ENCODE peak calls at places on chromosomes 11 and 22, in five cellular contexts. L is heart right ventricle, O is lower leg skin, Q is pancreas, D is suprapubic skin. A is an unnamed sample.
A peak's percentile ranks its signal among the peaks of the same experiment; 100 is the strongest.

GRCh38 chr11:70669871-70670683 is 271.7 kb downstream of the CTTN start:
- DNase-seq in L (no peak), O (no peak), Q (no peak), D (no peak), A (no peak)

GRCh38 chr11:47257518-47258316 is at the start of gene NR1H3:
- DNase-seq in L (peak; percentile 80), O (peak; percentile 62), Q (peak; percentile 81), D (peak; percentile 92), A (no peak)

GRCh38 chr11:75342966-75343870 is 8.2 kb downstream of the ARRB1 start:
- DNase-seq in L (no peak), O (no peak), Q (peak; percentile 83), D (no peak), A (no peak)

GRCh38 chr22:43013355-43014061 is 1.4 kb downstream of the PACSIN2 start:
- DNase-seq in L (no peak), O (no peak), Q (no peak), D (no peak), A (no peak)

GRCh38 chr22:26884921-26885320 is 227.5 kb downstream of the MIAT start:
- DNase-seq in L (no peak), O (no peak), Q (no peak), D (no peak), A (peak; percentile 38)

GRCh38 chr11:124670732-124671131 is 2.8 kb downstream of the SIAE start:
- DNase-seq in L (no peak), O (no peak), Q (no peak), D (no peak), A (no peak)

GRCh38 chr11:72812968-72813739 is 1.1 kb upstream of the ATG16L2 start:
- DNase-seq in L (no peak), O (no peak), Q (no peak), D (peak; percentile 81), A (no peak)

GRCh38 chr22:40443675-40444482 is 73.5 kb downstream of the SGSM3 start:
- DNase-seq in L (no peak), O (no peak), Q (no peak), D (no peak), A (no peak)

GRCh38 chr11:1460396-1460795 is 26.2 kb downstream of the MOB2 start:
- DNase-seq in L (no peak), O (no peak), Q (no peak), D (no peak), A (peak; percentile 31)

GRCh38 chr11:47241740-47242400 is 6.7 kb downstream of the ACP2 start:
- DNase-seq in L (no peak), O (no peak), Q (no peak), D (no peak), A (no peak)

GRCh38 chr11:61334434-61335354 is 1.7 kb downstream of the TKFC start:
- DNase-seq in L (no peak), O (no peak), Q (no peak), D (no peak), A (no peak)

GRCh38 chr11:10809373-10810199 is 860 bp upstream of the EIF4G2 start:
- DNase-seq in L (peak; percentile 34), O (peak; percentile 35), Q (peak; percentile 63), D (no peak), A (no peak)

GRCh38 chr11:34432822-34433221 is 5.9 kb upstream of the CAT start:
- DNase-seq in L (no peak), O (no peak), Q (no peak), D (no peak), A (no peak)

GRCh38 chr11:47243454-47243853 is 5.2 kb downstream of the ACP2 start:
- DNase-seq in L (no peak), O (no peak), Q (no peak), D (no peak), A (no peak)

GRCh38 chr22:49328630-49329405 is 498.9 kb downstream of the BRD1 start:
- DNase-seq in L (no peak), O (no peak), Q (no peak), D (no peak), A (no peak)

GRCh38 chr11:86592659-86593451 is 79.6 kb downstream of the ME3 start:
- DNase-seq in L (peak; percentile 58), O (peak; percentile 64), Q (peak; percentile 63), D (peak; percentile 83), A (peak; percentile 53)

GRCh38 chr11:9639099-9639498 is 24.8 kb upstream of the SWAP70 start:
- DNase-seq in L (peak; percentile 15), O (peak; percentile 48), Q (no peak), D (no peak), A (no peak)

GRCh38 chr22:45969414-45969799 is 7.6 kb downstream of the WNT7B start:
- DNase-seq in L (no peak), O (no peak), Q (no peak), D (no peak), A (no peak)

GRCh38 chr11:1348146-1348545 is 38.7 kb upstream of the TOLLIP start:
- DNase-seq in L (no peak), O (no peak), Q (no peak), D (no peak), A (no peak)

DNA sequence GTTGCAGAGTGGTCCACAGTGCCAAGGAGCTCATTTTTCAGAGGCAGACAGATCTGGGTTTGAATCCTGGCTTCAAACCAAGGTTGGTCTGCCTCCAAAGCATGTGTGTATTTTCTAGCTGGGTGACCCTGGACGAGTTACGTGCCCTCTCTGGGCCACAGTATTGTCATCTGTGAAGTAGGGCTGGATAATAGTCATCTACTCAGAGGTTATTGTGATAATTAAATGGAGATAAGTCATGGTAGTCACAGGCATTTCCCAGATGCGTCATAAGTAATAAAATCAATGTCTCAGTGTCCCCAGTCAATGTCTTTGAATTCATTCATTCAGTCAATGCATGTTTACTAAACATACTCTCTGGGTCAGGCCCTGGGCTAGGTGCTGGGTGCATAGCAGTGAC is 8.6 kb downstream of the OMP start:
- DNase-seq in L (no peak), O (no peak), Q (no peak), D (no peak), A (no peak)
- H3K4me3 ChIP-seq in L (no peak overlapping the region), O (no peak overlapping the region), Q (no peak overlapping the region), D (no peak overlapping the region), A (no peak overlapping the region)

DNA sequence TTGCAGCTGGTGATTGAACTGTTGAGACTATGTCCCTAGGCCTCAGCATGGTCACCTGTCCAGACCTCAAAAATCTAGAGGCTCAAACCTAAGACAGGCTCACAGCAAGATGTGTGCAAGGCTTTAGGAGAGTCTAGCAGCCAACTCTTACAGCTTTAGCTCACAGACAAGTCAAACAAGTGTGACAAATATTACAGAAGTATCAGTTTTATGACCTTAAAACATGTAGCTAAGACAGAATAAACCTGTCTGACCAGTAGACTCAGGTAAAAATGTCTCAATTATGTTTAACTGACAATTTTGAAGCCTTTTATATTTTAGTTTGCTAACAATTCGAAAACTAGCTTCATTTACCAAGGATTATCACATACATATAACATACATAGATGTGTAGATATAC is 80.0 kb upstream of the HTATIP2 start:
- DNase-seq in L (no peak), O (no peak), Q (no peak), D (no peak), A (no peak)
- TF ChIP-seq CTCF in L (no peak), O (no peak), Q (no peak), D (no peak), A (no peak)

GRCh38 chr22:31841029-31841827 is 87.4 kb downstream of the DEPDC5 start:
- DNase-seq in L (no peak), O (no peak), Q (no peak), D (no peak), A (no peak)
- H3K4me3 ChIP-seq in L (no peak overlapping the region), O (no peak overlapping the region), Q (no peak overlapping the region), D (no peak overlapping the region), A (peak overlapping the region; percentile 2)

DNA sequence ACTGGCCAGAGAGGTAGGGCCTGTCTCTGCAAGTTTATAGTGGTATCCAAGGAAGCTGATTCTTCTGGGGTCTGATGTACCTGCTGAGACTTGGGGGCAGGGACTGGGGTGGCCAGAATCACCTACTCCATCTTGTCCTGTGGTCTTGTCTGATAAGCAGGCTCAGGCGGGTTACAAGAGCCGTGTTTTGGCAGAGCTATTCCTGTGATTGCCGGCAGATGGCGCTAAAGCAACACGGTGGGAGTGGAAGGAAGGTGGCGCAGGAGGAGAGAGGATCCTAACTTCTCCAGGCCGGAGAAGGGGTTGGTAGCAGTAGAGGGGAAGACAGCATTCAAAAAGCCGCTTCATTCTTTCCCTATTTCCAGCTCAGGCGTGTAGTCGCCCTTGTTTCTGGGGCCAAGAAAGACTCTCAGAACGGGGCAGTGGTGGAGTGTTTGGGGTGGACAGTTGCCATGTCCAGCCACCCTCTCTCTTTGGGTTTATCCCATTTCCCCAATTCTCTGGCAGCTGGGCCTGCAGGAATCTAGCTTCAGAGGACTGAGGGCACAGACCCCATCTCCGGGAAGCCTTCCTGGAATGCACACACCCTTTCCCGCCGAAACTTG is 15.1 kb downstream of the CHRM1 start:
- DNase-seq in L (peak; percentile 81), O (peak; percentile 80), Q (peak; percentile 85), D (peak; percentile 85), A (peak; percentile 38)
- TF ChIP-seq CTCF in L (peak; percentile 99), O (no peak), Q (peak; percentile 95), D (peak; percentile 95), A (peak; percentile 99)

DNA sequence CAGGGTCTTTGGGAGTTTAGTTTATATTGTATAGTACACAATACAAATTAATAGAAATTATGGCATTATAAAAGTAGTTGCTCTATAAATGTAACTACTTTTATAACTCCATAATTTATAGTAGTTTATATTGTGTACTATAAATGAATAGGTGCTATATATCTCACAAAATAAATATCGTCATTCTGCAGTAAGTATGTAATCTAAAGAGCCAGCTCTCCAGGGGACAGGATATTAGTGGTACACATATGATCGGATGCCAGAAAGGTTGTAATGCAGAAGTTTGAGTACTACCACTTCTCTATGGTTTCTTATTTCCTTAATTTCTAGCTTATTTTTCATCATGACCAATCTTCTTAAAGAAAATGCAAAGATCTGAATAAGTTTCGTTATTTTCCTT is 20.2 kb upstream of the CWF19L2 start:
- DNase-seq in L (no peak), O (no peak), Q (no peak), D (no peak), A (no peak)
- H3K4me3 ChIP-seq in L (no peak overlapping the region), O (no peak overlapping the region), Q (no peak overlapping the region), D (no peak overlapping the region), A (no peak overlapping the region)

GRCh38 chr22:30649430-30650007 is 13.9 kb downstream of the SLC35E4 start:
- DNase-seq in L (no peak), O (peak; percentile 43), Q (peak; percentile 46), D (peak; percentile 71), A (no peak)
- TF ChIP-seq CTCF in L (no peak), O (no peak), Q (no peak), D (no peak), A (no peak)

GRCh38 chr11:115222863-115223530 is 281.2 kb downstream of the CADM1 start:
- DNase-seq in L (no peak), O (no peak), Q (no peak), D (no peak), A (no peak)
- H3K4me3 ChIP-seq in L (no peak overlapping the region), O (no peak overlapping the region), Q (no peak overlapping the region), D (no peak overlapping the region), A (no peak overlapping the region)

GRCh38 chr11:65314501-65315203 is at the start of gene CDC42EP2:
- DNase-seq in L (peak; percentile 86), O (peak; percentile 68), Q (peak; percentile 93), D (peak; percentile 91), A (no peak)
- TF ChIP-seq CTCF in L (no peak), O (no peak), Q (no peak), D (no peak), A (no peak)

GRCh38 chr22:22866381-22867111 is 21.1 kb upstream of the IGLL5 start:
- DNase-seq in L (no peak), O (no peak), Q (no peak), D (no peak), A (no peak)
- H3K4me3 ChIP-seq in L (no peak overlapping the region), O (no peak overlapping the region), Q (no peak overlapping the region), D (no peak overlapping the region), A (no peak overlapping the region)

A was measured in thoracic aorta.